ENCODE peak calls at places on chromosomes 3 and 15, in five cellular contexts. K is right atrium auricular region, F is tibial nerve, S is tibial artery, C is mesendoderm. Q is an unnamed sample.

GRCh38 chr3:11514191-11514770 is 129.4 kb downstream of the VGLL4 start:
- DNase-seq in C (no peak), S (peak; percentile 86), K (peak; percentile 72), F (no peak), Q (no peak)

GRCh38 chr3:135991621-135992020 is 26.1 kb downstream of the PPP2R3A start:
- DNase-seq in S (no peak), F (no peak), K (no peak), C (no peak), Q (no peak)

GRCh38 chr3:134496481-134497071 is 10.7 kb downstream of the CEP63 start:
- DNase-seq in F (no peak), K (no peak), S (no peak), C (no peak), Q (no peak)

GRCh38 chr15:40471105-40471777 is 457 bp downstream of the CHST14 start:
- DNase-seq in F (peak; percentile 12), S (peak; percentile 72), K (no peak), C (peak; percentile 46), Q (peak; percentile 55)

GRCh38 chr15:99717129-99718024 is 15.9 kb downstream of the LYSMD4 start:
- DNase-seq in S (no peak), K (no peak), F (no peak), C (no peak), Q (no peak)

GRCh38 chr15:74482661-74483060 is 21.7 kb upstream of the UBL7 start:
- DNase-seq in K (no peak), S (peak; percentile 25), C (peak; percentile 81), F (no peak), Q (no peak)

GRCh38 chr15:96158938-96159337 is 171.6 kb upstream of the NR2F2 start:
- DNase-seq in C (no peak), F (peak; percentile 45), S (no peak), K (no peak), Q (no peak)

GRCh38 chr15:98734472-98735284 is 86.3 kb downstream of the IGF1R start:
- DNase-seq in S (no peak), F (no peak), C (peak; percentile 56), K (no peak), Q (no peak)

GRCh38 chr3:155745795-155746550 is 1.1 kb upstream of the PLCH1 start:
- DNase-seq in K (no peak), F (no peak), C (peak; percentile 89), S (no peak), Q (no peak)

GRCh38 chr3:52323526-52324295 is 7.6 kb downstream of the DNAH1 start:
- DNase-seq in F (no peak), S (no peak), K (no peak), C (peak; percentile 47), Q (no peak)

GRCh38 chr3:29363110-29363509 is 82.2 kb downstream of the RBMS3 start:
- DNase-seq in S (no peak), F (no peak), C (no peak), K (no peak), Q (no peak)

GRCh38 chr3:19934098-19934566 is at the start of gene EFHB:
- DNase-seq in K (no peak), S (no peak), C (peak; percentile 96), F (no peak), Q (no peak)

GRCh38 chr15:67521770-67522568 is 1.0 kb downstream of the C15orf61 start:
- DNase-seq in S (no peak), K (no peak), F (no peak), C (no peak), Q (peak; percentile 32)

GRCh38 chr3:153350420-153350819 is 188.4 kb downstream of the RAP2B start:
- DNase-seq in C (peak; percentile 42), S (no peak), F (no peak), K (no peak), Q (no peak)

GRCh38 chr3:104514371-104514770 is 852.3 kb upstream of the ALCAM start:
- DNase-seq in C (no peak), S (no peak), K (no peak), F (no peak), Q (no peak)

GRCh38 chr3:184333700-184334099 is 3.7 kb upstream of the FAM131A start:
- DNase-seq in K (no peak), C (no peak), S (no peak), F (no peak), Q (no peak)

GRCh38 chr3:184334470-184335158 is 2.8 kb upstream of the FAM131A start:
- DNase-seq in F (no peak), S (no peak), C (peak; percentile 34), K (no peak), Q (peak; percentile 33)

GRCh38 chr3:184335291-184335660 is 2.1 kb upstream of the FAM131A start:
- DNase-seq in S (no peak), C (no peak), K (no peak), F (no peak), Q (no peak)

GRCh38 chr3:184333190-184333589 is 4.2 kb upstream of the FAM131A start:
- DNase-seq in C (no peak), S (no peak), K (no peak), F (no peak), Q (no peak)

DNA sequence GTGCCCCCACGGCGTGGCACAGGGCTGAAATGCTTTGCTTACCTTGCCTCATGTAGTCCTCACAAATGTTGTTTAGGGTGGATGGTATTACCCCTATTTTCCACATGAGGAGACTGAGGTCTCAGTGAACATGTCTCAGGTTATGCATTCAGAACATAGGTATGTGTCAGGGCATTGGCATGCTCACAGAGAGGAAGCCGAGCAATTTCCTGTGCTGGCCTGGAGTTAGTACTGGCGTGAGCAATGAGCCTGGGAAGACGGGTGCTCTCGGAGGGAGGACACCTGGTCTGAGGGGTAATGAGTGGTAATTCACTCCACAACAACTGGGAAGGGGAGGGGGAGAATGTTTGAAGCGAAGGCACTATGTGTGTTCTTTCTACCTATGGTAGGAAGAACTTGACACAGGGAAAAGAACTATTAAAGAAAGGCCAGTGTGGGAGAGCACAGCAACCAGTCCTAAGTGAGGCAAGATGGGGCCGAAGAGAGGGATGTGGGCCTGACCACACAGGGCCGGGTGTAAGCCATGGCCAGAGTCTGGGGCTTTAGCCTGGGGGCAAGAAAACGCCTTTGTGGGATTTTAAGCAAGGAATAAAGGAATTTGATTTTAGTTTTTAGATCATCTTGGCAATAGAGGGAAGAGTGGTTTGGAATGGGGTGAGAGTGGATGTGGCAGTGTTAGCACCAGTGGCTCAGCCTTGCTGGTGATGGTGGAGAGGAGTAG is 4.9 kb upstream of the FAM131A start:
- DNase-seq in K (no peak), S (no peak), F (no peak), C (peak; percentile 71), Q (no peak)
- H3K27ac ChIP-seq in K (peak overlapping the region; percentile 14), S (no peak overlapping the region), F (peak overlapping the region; percentile 97), C (no peak overlapping the region), Q (no peak overlapping the region)

DNA sequence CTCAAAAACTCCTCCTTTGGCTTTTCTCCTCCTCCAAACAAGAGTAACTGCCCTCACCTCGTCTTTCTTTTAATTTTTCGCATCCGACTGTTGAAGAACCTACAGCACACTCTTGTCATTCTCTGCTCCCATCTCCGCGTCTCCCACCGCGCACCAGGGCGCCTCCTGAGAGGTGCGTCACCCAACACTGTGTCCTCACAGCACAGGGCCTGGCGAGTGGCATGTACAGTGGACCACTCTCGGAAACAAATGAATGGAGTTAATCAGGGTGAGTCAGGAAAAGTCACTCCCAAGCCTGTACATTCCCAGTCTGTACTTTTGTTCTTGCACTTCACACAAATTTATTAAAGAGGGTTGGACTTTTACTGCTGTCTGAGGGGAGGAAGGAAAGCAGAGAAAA is 564 bp downstream of the COL6A6 start:
- DNase-seq in K (no peak), F (no peak), C (no peak), S (no peak), Q (no peak)
- H3K4me3 ChIP-seq in K (peak overlapping the region; percentile 43), F (no peak overlapping the region), C (no peak overlapping the region), S (no peak overlapping the region), Q (no peak overlapping the region)

DNA sequence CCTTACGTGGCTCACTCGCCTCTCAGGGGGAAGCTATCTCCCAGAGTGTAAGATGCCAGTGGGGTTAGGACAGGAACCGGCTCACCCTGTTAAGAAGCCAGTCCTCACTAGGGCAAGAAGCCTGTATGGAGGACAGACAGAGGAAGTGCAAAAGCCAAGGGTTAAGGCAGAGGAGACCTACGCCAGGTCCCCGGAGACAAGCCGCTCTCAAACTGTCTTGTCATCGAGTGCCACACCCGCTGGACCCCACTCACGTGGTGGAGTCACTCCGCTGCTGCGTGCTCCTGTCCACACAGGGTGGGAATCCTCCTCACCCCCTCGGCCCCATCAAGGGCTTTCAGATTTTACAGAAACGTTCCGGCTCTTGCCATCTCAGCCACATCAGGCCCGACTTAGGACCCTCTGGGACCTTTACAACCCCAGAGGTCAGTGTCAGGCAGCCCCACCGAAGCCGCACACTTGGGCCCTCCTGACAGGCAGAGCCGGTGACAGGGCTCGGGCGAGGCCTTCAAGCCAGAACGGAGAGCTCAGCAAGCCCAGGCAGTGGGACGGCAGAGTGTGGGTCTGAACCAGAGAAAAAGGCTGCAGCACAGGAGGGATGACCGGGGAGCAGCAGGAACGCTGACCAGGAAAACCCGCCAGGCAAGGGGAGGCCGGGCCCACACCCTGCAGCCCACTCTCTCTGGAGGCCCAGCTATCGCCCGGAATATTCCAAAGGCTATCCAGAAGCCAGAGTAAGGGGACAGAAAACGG is 61.7 kb downstream of the XXYLT1 start:
- DNase-seq in F (no peak), S (no peak), K (no peak), C (no peak), Q (no peak)
- H3K27ac ChIP-seq in F (peak overlapping the region; percentile 90), S (peak overlapping the region; percentile 76), K (peak overlapping the region; percentile 85), C (no peak overlapping the region), Q (no peak overlapping the region)

DNA sequence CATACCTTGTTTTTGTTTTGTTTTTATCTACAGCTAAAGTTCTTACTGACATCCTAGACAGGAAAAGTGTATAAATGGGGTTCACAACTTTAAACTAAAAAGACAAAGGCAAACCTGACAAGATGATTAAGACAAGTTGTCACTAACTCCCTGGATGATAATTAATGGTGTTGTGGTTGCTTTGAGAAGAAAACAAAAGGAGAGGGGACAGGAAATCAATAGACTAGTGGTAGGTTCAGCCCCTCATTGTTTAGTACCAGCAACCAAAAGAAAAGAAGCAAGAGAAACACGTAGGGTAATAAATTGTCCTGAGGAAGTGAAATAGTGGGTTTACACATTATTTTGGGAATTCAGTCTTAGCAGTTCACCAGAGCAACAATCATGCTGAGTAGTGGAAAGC is 78.8 kb downstream of the BFSP2 start:
- DNase-seq in S (no peak), C (no peak), K (no peak), F (no peak), Q (no peak)
- H3K4me3 ChIP-seq in S (no peak overlapping the region), C (no peak overlapping the region), K (no peak overlapping the region), F (no peak overlapping the region), Q (peak overlapping the region; percentile 49)

DNA sequence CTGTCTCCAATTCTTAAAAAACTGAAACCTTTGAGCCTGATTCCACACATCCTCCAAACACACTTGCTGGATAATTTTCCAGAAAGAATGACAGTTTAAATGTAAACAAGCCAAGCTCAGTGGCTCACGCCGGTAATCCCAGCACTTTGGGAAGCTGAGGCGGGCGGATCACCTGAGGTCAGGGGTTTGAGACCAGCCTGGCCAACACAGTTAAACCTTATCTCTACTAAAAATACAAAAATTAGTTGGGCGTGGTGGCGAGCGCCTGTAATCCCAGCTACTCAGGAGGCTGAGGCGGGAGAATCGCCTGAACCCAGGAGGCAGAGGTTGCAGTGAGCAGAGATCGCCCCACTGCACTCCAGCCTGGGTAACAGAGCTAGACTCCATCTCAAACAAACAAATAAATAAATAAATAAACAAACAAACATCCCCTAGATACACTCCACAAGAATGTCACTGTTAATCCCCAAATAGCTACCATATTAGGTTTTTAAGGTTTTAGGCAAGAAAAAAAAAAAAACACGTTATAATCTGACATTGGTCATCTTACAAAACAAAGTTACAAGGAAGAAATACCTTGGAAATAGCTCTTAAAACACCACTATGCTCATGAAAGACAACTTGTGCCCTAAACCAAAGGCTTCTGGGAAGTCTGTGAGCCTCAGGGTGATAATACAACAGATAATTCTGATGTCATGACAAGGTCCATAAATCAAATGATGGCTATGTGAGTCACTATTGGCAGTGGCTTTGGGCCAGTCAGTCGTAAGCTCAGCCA is 13.2 kb downstream of the TNIK start:
- DNase-seq in C (no peak), S (no peak), F (no peak), K (no peak), Q (no peak)
- H3K27ac ChIP-seq in C (no peak overlapping the region), S (no peak overlapping the region), F (no peak overlapping the region), K (no peak overlapping the region), Q (no peak overlapping the region)

GRCh38 chr3:56929809-56930615 is 128.3 kb upstream of the ARHGEF3 start:
- DNase-seq in S (no peak), F (no peak), C (no peak), K (no peak), Q (no peak)
- H3K4me3 ChIP-seq in S (no peak overlapping the region), F (no peak overlapping the region), C (no peak overlapping the region), K (no peak overlapping the region), Q (no peak overlapping the region)